ENCODE peak calls at places on chromosomes 13 and 19, in four cellular contexts. H is upper lobe of right lung, R is IMR-90, O is uterus. C is an unnamed sample.

GRCh38 chr19:6736917-6737283 is 480 bp downstream of the GPR108 start:
- DNase-seq in H (no peak), R (no peak), O (no peak), C (no peak)

GRCh38 chr13:30577381-30577780 is 40.3 kb upstream of the USPL1 start:
- DNase-seq in O (no peak), R (peak; percentile 95), H (no peak), C (peak; percentile 92)

GRCh38 chr13:108182652-108183051 is 32.7 kb downstream of the LIG4 start:
- DNase-seq in H (no peak), R (no peak), O (no peak), C (no peak)

GRCh38 chr19:55253264-55253663 is 5.6 kb downstream of the PPP6R1 start:
- DNase-seq in R (no peak), H (no peak), O (no peak), C (no peak)

GRCh38 chr19:43847246-43847645 is 20.1 kb downstream of the ZNF283 start:
- DNase-seq in O (no peak), H (no peak), R (no peak), C (no peak)

GRCh38 chr13:44465318-44465717 is 91.7 kb downstream of the SERP2 start:
- DNase-seq in O (no peak), R (peak; percentile 55), H (no peak), C (no peak)

GRCh38 chr13:25292301-25292700 is 5.0 kb upstream of the MTMR6 start:
- DNase-seq in H (no peak), O (no peak), R (peak; percentile 47), C (peak; percentile 40)

GRCh38 chr13:52615817-52616216 is 26.4 kb upstream of the HNRNPA1L2 start:
- DNase-seq in R (no peak), H (no peak), O (no peak), C (no peak)

GRCh38 chr13:100601716-100602115 is 13.1 kb upstream of the GGACT start:
- DNase-seq in O (no peak), H (no peak), R (no peak), C (no peak)

GRCh38 chr19:4524808-4525562 is 6.7 kb upstream of the PLIN4 start:
- DNase-seq in O (peak; percentile 44), R (no peak), H (peak; percentile 82), C (peak; percentile 28)

GRCh38 chr19:3516675-3517207 is 10.6 kb downstream of the FZR1 start:
- DNase-seq in O (no peak), R (no peak), H (no peak), C (no peak)

GRCh38 chr19:57746580-57747471 is at the start of gene ZNF776:
- DNase-seq in R (peak; percentile 89), O (peak; percentile 76), H (peak; percentile 80), C (peak; percentile 94)

GRCh38 chr19:33785795-33786194 is 10.9 kb upstream of the KCTD15 start:
- DNase-seq in O (no peak), H (no peak), R (peak; percentile 70), C (no peak)

GRCh38 chr13:33405371-33405770 is 119.8 kb upstream of the STARD13 start:
- DNase-seq in H (no peak), R (no peak), O (no peak), C (no peak)

GRCh38 chr13:23766939-23767338 is 122.3 kb downstream of the MIPEP start:
- DNase-seq in H (no peak), O (no peak), R (no peak), C (no peak)

GRCh38 chr19:44803442-44804428 is 5.2 kb upstream of the BCAM start:
- DNase-seq in O (no peak), H (no peak), R (no peak), C (no peak)

GRCh38 chr13:79837741-79838450 is 356.9 kb downstream of the NDFIP2 start:
- DNase-seq in H (no peak), O (no peak), R (peak; percentile 75), C (peak; percentile 55)

GRCh38 chr13:103236213-103236612 is 170.0 kb upstream of the SLC10A2 start:
- DNase-seq in R (no peak), O (no peak), H (no peak), C (peak; percentile 15)

GRCh38 chr13:69856331-69856730 is 251.3 kb upstream of the ATXN8OS start:
- DNase-seq in R (no peak), O (no peak), H (no peak), C (no peak)

GRCh38 chr13:94660695-94661324 is 51.5 kb downstream of the SOX21 start:
- DNase-seq in H (no peak), O (no peak), R (peak; percentile 41), C (peak; percentile 27)

GRCh38 chr13:71492346-71492871 is 374.6 kb downstream of the DACH1 start:
- DNase-seq in R (no peak), O (no peak), H (no peak), C (no peak)

GRCh38 chr13:87331178-87331577 is 340.0 kb upstream of the SLITRK5 start:
- DNase-seq in O (no peak), R (no peak), H (no peak), C (no peak)

GRCh38 chr13:99542788-99543406 is 41.6 kb downstream of the TM9SF2 start:
- DNase-seq in O (no peak), H (no peak), R (no peak), C (no peak)

GRCh38 chr19:41939861-41940442 is 11.7 kb upstream of the ERFL start:
- DNase-seq in R (no peak), H (peak; percentile 75), O (no peak), C (no peak)

GRCh38 chr13:95404141-95404882 is 103.1 kb upstream of the ABCC4 start:
- DNase-seq in H (peak; percentile 88), O (peak; percentile 81), R (peak; percentile 73), C (peak; percentile 72)

GRCh38 chr13:26983533-26984315 is 187.9 kb downstream of the USP12 start:
- DNase-seq in H (no peak), R (no peak), O (no peak), C (no peak)

GRCh38 chr19:8081569-8082550 is 29.3 kb downstream of the CCL25 start:
- DNase-seq in H (no peak), O (no peak), R (no peak), C (no peak)

GRCh38 chr13:80133631-80134083 is 207.3 kb downstream of the SPRY2 start:
- DNase-seq in O (no peak), R (no peak), H (no peak), C (no peak)

GRCh38 chr19:2171349-2172145 is 7.8 kb downstream of the DOT1L start:
- DNase-seq in H (no peak), R (peak; percentile 36), O (no peak), C (no peak)

GRCh38 chr13:71290963-71291937 is 575.8 kb downstream of the DACH1 start:
- DNase-seq in H (no peak), O (peak; percentile 20), R (peak; percentile 1), C (peak; percentile 11)

GRCh38 chr13:24503376-24503690 is 9.2 kb downstream of the PARP4 start:
- DNase-seq in O (no peak), H (no peak), R (no peak), C (no peak)

GRCh38 chr19:39407644-39408391 is 1.2 kb downstream of the ZFP36 start:
- DNase-seq in O (peak; percentile 64), R (no peak), H (peak; percentile 85), C (no peak)

GRCh38 chr13:102310691-102311432 is 91.0 kb downstream of the FGF14 start:
- DNase-seq in H (no peak), R (no peak), O (peak; percentile 39), C (no peak)

GRCh38 chr13:42076309-42076713 is 27.9 kb downstream of the DGKH start:
- DNase-seq in R (peak; percentile 30), H (no peak), O (no peak), C (no peak)

GRCh38 chr13:27367570-27367969 is 56.8 kb upstream of the GTF3A start:
- DNase-seq in O (no peak), R (no peak), H (no peak), C (no peak)

GRCh38 chr19:50916069-50916468 is 4.9 kb upstream of the KLK4 start:
- DNase-seq in R (no peak), O (no peak), H (no peak), C (no peak)

GRCh38 chr19:38266981-38267597 is 2.7 kb downstream of the SPINT2 start:
- DNase-seq in H (no peak), R (peak; percentile 78), O (no peak), C (peak; percentile 47)

GRCh38 chr19:16957855-16958254 is 68.8 kb downstream of the CPAMD8 start:
- DNase-seq in R (no peak), H (no peak), O (no peak), C (no peak)

GRCh38 chr19:23698711-23699520 is 11.9 kb upstream of the ZNF675 start:
- DNase-seq in R (no peak), O (no peak), H (no peak), C (no peak)

GRCh38 chr19:19185853-19186728 is 5.9 kb downstream of the BORCS8 start:
- DNase-seq in H (no peak), R (peak; percentile 31), O (no peak), C (no peak)
- TF ChIP-seq CTCF in H (peak; percentile 58), R (peak; percentile 57), O (no peak), C (peak; percentile 80)

GRCh38 chr19:52369463-52370340 is at the start of gene ZNF880:
- DNase-seq in O (peak; percentile 94), R (peak; percentile 89), H (peak; percentile 95), C (peak; percentile 87)

GRCh38 chr19:52366414-52366824 is 3.3 kb upstream of the ZNF880 start:
- DNase-seq in O (no peak), H (no peak), R (no peak), C (no peak)

DNA sequence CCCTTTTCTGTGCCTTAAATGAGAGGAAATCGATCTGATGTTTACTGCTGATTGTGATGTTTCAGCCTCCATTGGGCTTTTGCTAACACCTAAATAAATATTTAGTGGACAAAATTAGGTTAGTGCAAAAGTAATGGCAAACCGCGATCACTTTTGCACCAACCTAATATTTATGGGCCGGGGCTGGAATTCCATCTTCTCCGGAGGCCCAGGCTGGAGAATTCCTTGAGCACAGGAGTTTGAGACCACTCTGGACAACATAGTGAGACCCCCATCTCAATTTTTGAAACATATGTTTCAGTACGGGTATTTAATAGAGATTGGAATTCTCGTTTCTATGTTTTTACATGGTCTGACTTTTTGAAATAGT is 603 bp downstream of the ZNF880 start:
- DNase-seq in O (no peak), R (no peak), H (no peak), C (no peak)
- H3K4me3 ChIP-seq in O (peak overlapping the region; percentile 77), R (peak overlapping the region; percentile 85), H (peak overlapping the region; percentile 74), C (peak overlapping the region; percentile 88)

GRCh38 chr19:21047712-21048111 is 27.3 kb downstream of the ZNF430 start:
- DNase-seq in H (no peak), O (no peak), R (no peak), C (no peak)
- H3K27ac ChIP-seq in H (no peak overlapping the region), O (no peak overlapping the region), R (no peak overlapping the region), C (no peak overlapping the region)

DNA sequence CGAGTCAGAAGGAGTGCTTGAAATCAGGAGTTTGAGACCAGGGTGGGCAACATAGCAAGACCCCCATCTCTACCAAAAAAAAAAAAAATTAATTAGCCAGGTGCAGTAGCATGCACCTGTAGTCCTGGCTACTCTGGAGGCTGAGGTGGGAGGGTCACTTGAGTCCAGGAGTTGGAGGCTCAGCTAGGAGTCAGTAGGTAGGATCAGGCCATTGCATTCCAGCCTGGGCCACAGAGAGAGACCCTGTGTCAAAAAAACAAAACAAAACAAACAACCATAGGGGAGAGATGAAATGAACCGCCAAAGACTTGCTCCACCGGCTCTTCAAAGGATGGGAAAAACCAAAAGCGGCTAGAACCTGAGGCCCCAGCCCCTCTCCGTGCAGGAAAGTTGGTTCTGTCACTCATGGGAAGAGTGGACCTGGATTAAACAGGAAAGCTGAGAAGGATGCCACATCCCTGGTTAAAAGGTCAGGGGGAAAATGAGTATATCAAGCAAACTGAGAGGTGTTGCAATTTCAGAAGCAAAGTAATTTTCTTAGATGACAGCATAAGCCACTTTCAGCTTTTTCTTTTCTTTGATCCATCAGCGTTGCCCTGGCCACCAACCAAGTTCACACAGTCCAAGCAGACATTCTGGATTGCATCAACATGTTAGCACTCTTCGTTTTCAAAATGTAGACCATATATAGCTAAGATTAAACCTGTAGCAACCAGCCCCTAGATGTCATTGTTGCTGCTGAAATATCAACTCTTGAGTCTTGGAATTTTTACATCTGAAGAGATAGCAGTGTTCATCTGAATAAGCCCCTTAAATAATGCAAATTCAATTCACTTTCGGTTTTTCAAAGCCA is 8.9 kb upstream of the ZNF507 start:
- DNase-seq in H (no peak), R (peak; percentile 59), O (peak; percentile 49), C (peak; percentile 15)
- TF ChIP-seq CTCF in H (no peak), R (peak; percentile 44), O (no peak), C (no peak)